ENCODE peak calls at places on chromosomes 7 and 10, in four cellular contexts. Z, T, N and W are unnamed samples.

GRCh38 chr10:43573250-43574034 is 974 bp downstream of the ZNF239 start:
- DNase-seq in T (peak), Z (peak), N (no peak), W (no peak)

GRCh38 chr7:3082831-3083230 is 39.2 kb upstream of the CARD11 start:
- DNase-seq in Z (no peak), T (peak), N (no peak), W (no peak)

GRCh38 chr10:77504196-77504869 is 133.3 kb downstream of the KCNMA1 start:
- DNase-seq in Z (no peak), T (no peak), N (no peak), W (no peak)

GRCh38 chr7:19353158-19353557 is 207.9 kb upstream of the FERD3L start:
- DNase-seq in T (no peak), N (no peak), Z (no peak), W (no peak)

GRCh38 chr7:1018334-1018695 is 26.0 kb upstream of the GPR146 start:
- DNase-seq in Z (no peak), T (no peak), N (no peak), W (no peak)

GRCh38 chr7:157470699-157471098 is 133.9 kb downstream of the DNAJB6 start:
- DNase-seq in T (peak), N (no peak), Z (no peak), W (no peak)

GRCh38 chr10:86340991-86341260 is 25.7 kb downstream of the GRID1 start:
- DNase-seq in Z (no peak), T (peak), N (no peak), W (no peak)

GRCh38 chr7:137006293-137006692 is 137.8 kb downstream of the CHRM2 start:
- DNase-seq in T (no peak), Z (no peak), N (no peak), W (no peak)

GRCh38 chr10:75398238-75398629 is 3.3 kb downstream of the ZNF503 start:
- DNase-seq in T (no peak), Z (no peak), N (no peak), W (no peak)

GRCh38 chr10:10892290-10892875 is 125.3 kb upstream of the CELF2 start:
- DNase-seq in T (no peak), N (no peak), Z (no peak), W (no peak)

GRCh38 chr10:118694848-118695247 is 59.9 kb downstream of the CACUL1 start:
- DNase-seq in T (no peak), Z (no peak), N (no peak), W (no peak)

GRCh38 chr7:22549667-22550513 is 49.9 kb upstream of the STEAP1B start:
- DNase-seq in Z (no peak), N (peak), T (peak), W (no peak)